ENCODE peak calls at places on chromosomes 11 and 22, in eight cellular contexts. X, E, B, H, G, S, J and C are unnamed samples. For H3K4me1, the result is how much of the 10 kb centered on the place peaks cover.

GRCh38 chr11:133810766-133811165 is 34.5 kb downstream of the SPATA19 start:
- DNase-seq in G (no peak), E (no peak), J (no peak), X (no peak), H (no peak), S (no peak), B (no peak), C (no peak)

GRCh38 chr11:110529043-110529442 is 99.3 kb downstream of the FDX1 start:
- DNase-seq in X (no peak), G (no peak), S (no peak), B (peak), H (no peak), E (no peak), J (no peak), C (no peak)

GRCh38 chr22:16829985-16830384 is 4.8 kb upstream of the XKR3 start:
- DNase-seq in H (no peak), J (no peak), S (no peak), G (no peak), E (no peak), B (no peak), X (no peak), C (no peak)

GRCh38 chr22:50705219-50705691 is 32.6 kb downstream of the SHANK3 start:
- DNase-seq in S (no peak), E (peak), G (no peak), X (no peak), B (peak), H (peak), J (peak), C (no peak)

GRCh38 chr11:46936138-46937110 is at the start of gene CSTPP1:
- DNase-seq in S (peak), H (peak), B (peak), J (peak), G (peak), X (peak), E (peak), C (peak)

GRCh38 chr11:44388828-44389645 is 79.1 kb upstream of the ALX4 start:
- DNase-seq in B (peak), E (no peak), H (no peak), X (no peak), J (no peak), S (no peak), G (no peak), C (peak)

GRCh38 chr22:46086577-46087335 is 63.6 kb upstream of the PPARA start:
- DNase-seq in S (no peak), X (peak), J (peak), E (no peak), B (no peak), G (no peak), H (peak), C (no peak)

GRCh38 chr11:13314676-13315394 is 37.2 kb downstream of the BMAL1 start:
- DNase-seq in J (peak), S (no peak), E (no peak), X (no peak), H (no peak), G (no peak), B (peak), C (no peak)

GRCh38 chr11:126704144-126704543 is 296.4 kb downstream of the KIRREL3 start:
- DNase-seq in X (no peak), H (no peak), E (no peak), B (no peak), G (no peak), J (no peak), S (no peak), C (no peak)

GRCh38 chr11:67996622-67997459 is 7.1 kb downstream of the UNC93B1 start:
- DNase-seq in X (peak), G (peak), S (no peak), H (peak), E (peak), J (no peak), B (peak), C (no peak)

GRCh38 chr11:123357353-123357989 is 72.6 kb upstream of the GRAMD1B start:
- DNase-seq in X (no peak), G (no peak), J (no peak), E (no peak), H (no peak), B (no peak), S (no peak), C (no peak)

GRCh38 chr22:32326647-32327046 is 31.0 kb upstream of the RFPL3 start:
- DNase-seq in G (peak), J (no peak), S (no peak), E (no peak), X (no peak), B (no peak), H (no peak), C (no peak)

GRCh38 chr11:57964660-57965059 is 59.0 kb upstream of the OR9Q1 start:
- DNase-seq in X (no peak), H (no peak), B (no peak), S (no peak), G (no peak), J (no peak), E (no peak), C (no peak)

GRCh38 chr22:48953830-48954229 is 873.8 kb downstream of the BRD1 start:
- DNase-seq in G (peak), X (no peak), J (no peak), S (no peak), B (no peak), H (no peak), E (no peak), C (no peak)

GRCh38 chr11:3878036-3878584 is 22.6 kb downstream of the STIM1 start:
- DNase-seq in B (no peak), X (no peak), E (no peak), G (no peak), J (no peak), S (no peak), H (no peak), C (no peak)
- H3K4me1 ChIP-seq in B (under half), X (under half), E (under half), G (under half), J (under half), S (half or more), H (under half), C (under half)

GRCh38 chr22:19118601-19118880 is 3.7 kb downstream of the DGCR2 start:
- DNase-seq in S (no peak), H (no peak), B (no peak), G (no peak), X (no peak), E (no peak), J (no peak), C (no peak)
- H3K4me3 ChIP-seq in S (no peak), H (no peak), B (no peak), G (no peak), X (no peak), E (no peak), J (no peak), C (no peak)

GRCh38 chr11:843818-844692 is 1.4 kb downstream of the TSPAN4 start:
- DNase-seq in E (peak), J (peak), X (peak), B (peak), S (no peak), H (peak), G (peak), C (peak)

GRCh38 chr11:842370-843002 is at the start of the genes POLR2L and TSPAN4:
- DNase-seq in E (peak), J (peak), B (peak), H (peak), X (peak), S (peak), G (peak), C (peak)

GRCh38 chr11:843086-843704 is 543 bp downstream of the TSPAN4 start:
- DNase-seq in X (peak), E (no peak), S (no peak), H (no peak), B (no peak), J (no peak), G (no peak), C (peak)

GRCh38 chr11:839875-840617 is 2.3 kb downstream of the POLR2L start:
- DNase-seq in G (no peak), H (peak), J (no peak), S (no peak), B (no peak), X (no peak), E (no peak), C (peak)

GRCh38 chr11:841981-842369 is 354 bp downstream of the POLR2L start:
- DNase-seq in H (no peak), G (no peak), S (no peak), J (no peak), B (no peak), E (no peak), X (peak), C (peak)
- H3K4me1 ChIP-seq in H (under half), G (under half), S (under half), J (under half), B (under half), E (half or more), X (half or more), C (half or more)

GRCh38 chr11:86303257-86303656 is 1.2 kb downstream of the HIKESHI start:
- DNase-seq in X (no peak), G (no peak), E (no peak), J (peak), S (no peak), B (no peak), H (no peak), C (no peak)

GRCh38 chr11:86302092-86302793 is at the start of gene HIKESHI:
- DNase-seq in G (peak), S (peak), X (peak), J (peak), H (peak), B (peak), E (peak), C (peak)

GRCh38 chr11:86301742-86302091 is 323 bp upstream of the HIKESHI start:
- DNase-seq in E (no peak), G (no peak), X (no peak), H (no peak), J (no peak), B (no peak), S (no peak), C (no peak)
- H3K4me3 ChIP-seq in E (peak), G (no peak), X (peak), H (peak), J (peak), B (peak), S (peak), C (peak)

DNA sequence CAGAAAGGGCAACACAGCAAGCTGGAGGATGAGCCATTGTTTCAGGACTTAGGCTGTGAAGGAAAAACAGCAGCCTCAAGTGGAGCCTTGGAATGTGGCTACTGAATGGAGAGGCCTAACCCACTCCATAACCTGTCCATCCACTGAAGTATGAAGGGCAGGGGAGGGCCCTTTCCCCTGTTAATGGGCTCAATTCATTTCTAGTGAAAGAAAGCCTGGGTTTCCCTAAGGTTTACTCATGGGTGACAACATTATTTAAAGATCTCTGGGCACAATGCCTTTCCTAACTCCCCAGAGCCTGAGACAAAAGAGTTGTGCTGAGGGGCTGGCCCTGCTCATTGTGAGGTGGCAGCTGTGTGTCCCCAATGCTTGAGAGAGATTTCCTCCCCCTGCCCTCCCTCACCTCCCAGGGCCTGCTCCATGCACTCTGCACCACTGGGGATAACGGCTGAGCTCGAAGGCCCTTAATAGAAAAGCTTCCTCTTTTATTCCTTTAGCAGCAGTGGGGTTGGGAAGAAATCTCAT is 83.8 kb downstream of the ME3 start:
- DNase-seq in B (peak), J (no peak), H (no peak), X (no peak), S (no peak), G (peak), E (no peak), C (no peak)
- H3K4me1 ChIP-seq in B (half or more), J (under half), H (under half), X (under half), S (under half), G (under half), E (under half), C (under half)

DNA sequence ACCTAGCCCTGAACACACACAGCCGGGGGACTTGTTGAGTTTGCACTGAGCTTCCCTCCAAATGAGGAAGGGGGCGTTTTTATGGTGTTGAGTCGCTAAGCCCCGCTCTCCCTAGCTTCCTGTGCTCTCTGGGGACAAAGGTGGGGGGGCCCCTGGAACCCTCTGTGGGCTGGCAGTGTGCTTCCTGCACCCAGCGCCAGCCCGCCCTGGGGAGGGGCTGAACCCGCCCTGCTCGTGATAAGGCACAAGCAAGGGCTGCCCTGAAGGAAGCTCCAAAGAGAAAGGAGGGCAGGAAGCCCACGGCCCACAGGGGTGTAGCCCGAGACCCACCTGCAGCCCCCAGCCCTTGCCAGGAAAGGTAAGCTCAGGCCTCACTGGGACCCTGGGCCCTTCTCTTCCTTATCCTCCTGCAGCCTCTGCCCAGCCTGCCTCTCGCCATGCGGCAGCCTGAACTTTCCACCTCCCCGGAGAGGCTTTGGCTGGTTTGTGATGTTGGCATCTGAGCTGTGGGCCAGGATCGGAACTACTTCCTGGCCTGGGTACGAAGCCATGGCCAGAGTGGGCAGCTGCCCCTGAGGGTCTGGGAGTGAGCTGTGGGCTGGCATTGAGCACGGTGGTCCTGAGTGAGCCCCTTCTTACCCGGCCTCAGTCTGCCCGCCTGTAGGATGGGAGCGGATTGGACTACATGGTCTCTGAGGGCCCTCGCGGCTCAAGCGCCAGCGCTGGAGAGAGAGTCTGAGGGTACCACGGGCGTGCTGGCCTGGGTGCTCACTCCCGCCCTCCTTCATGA is at the start of gene FERMT3:
- DNase-seq in J (no peak), X (peak), B (no peak), S (no peak), H (peak), E (peak), G (peak), C (no peak)
- H3K4me3 ChIP-seq in J (no peak), X (peak), B (no peak), S (peak), H (peak), E (peak), G (peak), C (peak)